ENCODE peak calls at places on chromosome 6, in nine cellular contexts. One of them, this sample, is unnamed.

GRCh38 chr6:47700051-47700450 is 1.7 kb downstream of the ADGRF4 start:
- DNase-seq in endothelial cell of umbilical vein: no peak
- DNase-seq in thoracic aorta: no peak
- DNase-seq in cardiac muscle cell: peak; percentile 81
- DNase-seq in spleen: no peak
- DNase-seq in IMR-90: peak; percentile 16
- DNase-seq in lower lobe of right lung: no peak
- DNase-seq in heart right ventricle: no peak
- DNase-seq in pancreas: no peak
- DNase-seq in this sample: no peak

GRCh38 chr6:24093381-24093780 is 32.6 kb upstream of the NRSN1 start:
- DNase-seq in cardiac muscle cell: no peak
- DNase-seq in endothelial cell of umbilical vein: no peak
- DNase-seq in thoracic aorta: no peak
- DNase-seq in heart right ventricle: no peak
- DNase-seq in spleen: no peak
- DNase-seq in lower lobe of right lung: no peak
- DNase-seq in IMR-90: no peak
- DNase-seq in pancreas: no peak
- DNase-seq in this sample: no peak

GRCh38 chr6:145887969-145888368 is 73.4 kb upstream of the FBXO30 start:
- DNase-seq in thoracic aorta: no peak
- DNase-seq in endothelial cell of umbilical vein: peak; percentile 70
- DNase-seq in pancreas: no peak
- DNase-seq in IMR-90: peak; percentile 42
- DNase-seq in spleen: no peak
- DNase-seq in heart right ventricle: peak; percentile 20
- DNase-seq in lower lobe of right lung: no peak
- DNase-seq in cardiac muscle cell: peak; percentile 36
- DNase-seq in this sample: no peak

GRCh38 chr6:28081486-28081751 is 1.1 kb downstream of the ZNF165 start:
- DNase-seq in cardiac muscle cell: no peak
- DNase-seq in heart right ventricle: no peak
- DNase-seq in lower lobe of right lung: no peak
- DNase-seq in thoracic aorta: no peak
- DNase-seq in pancreas: no peak
- DNase-seq in endothelial cell of umbilical vein: no peak
- DNase-seq in spleen: no peak
- DNase-seq in IMR-90: no peak
- DNase-seq in this sample: no peak

GRCh38 chr6:40848038-40848437 is 191.0 kb downstream of the UNC5CL start:
- DNase-seq in pancreas: no peak
- DNase-seq in IMR-90: peak; percentile 16
- DNase-seq in thoracic aorta: no peak
- DNase-seq in lower lobe of right lung: no peak
- DNase-seq in spleen: no peak
- DNase-seq in endothelial cell of umbilical vein: no peak
- DNase-seq in cardiac muscle cell: no peak
- DNase-seq in heart right ventricle: no peak
- DNase-seq in this sample: no peak

GRCh38 chr6:56802570-56802969 is 152.3 kb upstream of the BEND6 start:
- DNase-seq in cardiac muscle cell: peak; percentile 64
- DNase-seq in endothelial cell of umbilical vein: peak; percentile 91
- DNase-seq in heart right ventricle: no peak
- DNase-seq in pancreas: no peak
- DNase-seq in spleen: no peak
- DNase-seq in thoracic aorta: no peak
- DNase-seq in IMR-90: peak; percentile 69
- DNase-seq in lower lobe of right lung: no peak
- DNase-seq in this sample: no peak

GRCh38 chr6:130381012-130381411 is 15.2 kb downstream of the TMEM200A start:
- DNase-seq in spleen: no peak
- DNase-seq in lower lobe of right lung: no peak
- DNase-seq in thoracic aorta: no peak
- DNase-seq in heart right ventricle: no peak
- DNase-seq in pancreas: no peak
- DNase-seq in endothelial cell of umbilical vein: no peak
- DNase-seq in cardiac muscle cell: no peak
- DNase-seq in IMR-90: no peak
- DNase-seq in this sample: no peak

GRCh38 chr6:145699462-145699861 is 35.9 kb downstream of the EPM2A start:
- DNase-seq in IMR-90: peak; percentile 82
- DNase-seq in heart right ventricle: no peak
- DNase-seq in cardiac muscle cell: peak; percentile 69
- DNase-seq in lower lobe of right lung: no peak
- DNase-seq in endothelial cell of umbilical vein: peak; percentile 80
- DNase-seq in spleen: no peak
- DNase-seq in pancreas: no peak
- DNase-seq in thoracic aorta: no peak
- DNase-seq in this sample: no peak

GRCh38 chr6:4583026-4583425 is 193.2 kb upstream of the CDYL start:
- DNase-seq in heart right ventricle: no peak
- DNase-seq in thoracic aorta: no peak
- DNase-seq in cardiac muscle cell: no peak
- DNase-seq in IMR-90: no peak
- DNase-seq in spleen: no peak
- DNase-seq in pancreas: no peak
- DNase-seq in lower lobe of right lung: no peak
- DNase-seq in endothelial cell of umbilical vein: no peak
- DNase-seq in this sample: no peak

GRCh38 chr6:5697508-5697907 is 309.2 kb downstream of the NRN1 start:
- DNase-seq in lower lobe of right lung: no peak
- DNase-seq in endothelial cell of umbilical vein: no peak
- DNase-seq in pancreas: no peak
- DNase-seq in spleen: no peak
- DNase-seq in cardiac muscle cell: no peak
- DNase-seq in thoracic aorta: no peak
- DNase-seq in heart right ventricle: no peak
- DNase-seq in IMR-90: no peak
- DNase-seq in this sample: no peak

GRCh38 chr6:28940859-28941680 is 17.3 kb upstream of the TRIM27 start:
- DNase-seq in cardiac muscle cell: peak; percentile 89
- DNase-seq in thoracic aorta: peak; percentile 32
- DNase-seq in endothelial cell of umbilical vein: peak; percentile 96
- DNase-seq in lower lobe of right lung: peak; percentile 64
- DNase-seq in IMR-90: peak; percentile 88
- DNase-seq in pancreas: peak; percentile 58
- DNase-seq in spleen: no peak
- DNase-seq in heart right ventricle: peak; percentile 87
- DNase-seq in this sample: no peak

GRCh38 chr6:135358251-135358821 is 139.2 kb downstream of the AHI1 start:
- DNase-seq in spleen: no peak
- DNase-seq in cardiac muscle cell: peak; percentile 82
- DNase-seq in thoracic aorta: no peak
- DNase-seq in endothelial cell of umbilical vein: peak; percentile 46
- DNase-seq in pancreas: no peak
- DNase-seq in heart right ventricle: no peak
- DNase-seq in lower lobe of right lung: no peak
- DNase-seq in IMR-90: peak; percentile 97
- DNase-seq in this sample: no peak

GRCh38 chr6:23081701-23082100 is 512.3 kb downstream of the HDGFL1 start:
- DNase-seq in cardiac muscle cell: no peak
- DNase-seq in endothelial cell of umbilical vein: no peak
- DNase-seq in pancreas: no peak
- DNase-seq in lower lobe of right lung: no peak
- DNase-seq in thoracic aorta: no peak
- DNase-seq in spleen: no peak
- DNase-seq in IMR-90: no peak
- DNase-seq in heart right ventricle: no peak
- DNase-seq in this sample: no peak

GRCh38 chr6:28634758-28635546 is 109.3 kb downstream of the GPX5 start:
- DNase-seq in spleen: no peak
- DNase-seq in endothelial cell of umbilical vein: no peak
- DNase-seq in lower lobe of right lung: no peak
- DNase-seq in IMR-90: no peak
- DNase-seq in heart right ventricle: no peak
- DNase-seq in cardiac muscle cell: peak; percentile 46
- DNase-seq in thoracic aorta: no peak
- DNase-seq in pancreas: no peak
- DNase-seq in this sample: no peak

GRCh38 chr6:56043761-56044160 is 168.4 kb upstream of the BMP5 start:
- DNase-seq in heart right ventricle: no peak
- DNase-seq in lower lobe of right lung: no peak
- DNase-seq in thoracic aorta: no peak
- DNase-seq in cardiac muscle cell: no peak
- DNase-seq in IMR-90: no peak
- DNase-seq in pancreas: no peak
- DNase-seq in spleen: no peak
- DNase-seq in endothelial cell of umbilical vein: peak; percentile 75
- DNase-seq in this sample: no peak

GRCh38 chr6:104955927-104956662 is 812 bp upstream of the LIN28B start:
- DNase-seq in IMR-90: no peak
- DNase-seq in endothelial cell of umbilical vein: no peak
- DNase-seq in cardiac muscle cell: no peak
- DNase-seq in thoracic aorta: no peak
- DNase-seq in spleen: no peak
- DNase-seq in lower lobe of right lung: no peak
- DNase-seq in pancreas: no peak
- DNase-seq in heart right ventricle: no peak
- DNase-seq in this sample: no peak

GRCh38 chr6:53925891-53926290 is 131.1 kb downstream of the LRRC1 start:
- DNase-seq in heart right ventricle: no peak
- DNase-seq in spleen: no peak
- DNase-seq in lower lobe of right lung: no peak
- DNase-seq in cardiac muscle cell: no peak
- DNase-seq in IMR-90: no peak
- DNase-seq in thoracic aorta: no peak
- DNase-seq in pancreas: no peak
- DNase-seq in endothelial cell of umbilical vein: no peak
- DNase-seq in this sample: no peak

GRCh38 chr6:118594877-118595276 is 46.8 kb downstream of the PLN start:
- DNase-seq in heart right ventricle: no peak
- DNase-seq in cardiac muscle cell: no peak
- DNase-seq in IMR-90: no peak
- DNase-seq in lower lobe of right lung: no peak
- DNase-seq in endothelial cell of umbilical vein: no peak
- DNase-seq in spleen: no peak
- DNase-seq in thoracic aorta: no peak
- DNase-seq in pancreas: no peak
- DNase-seq in this sample: no peak

GRCh38 chr6:127952831-127953230 is 52.0 kb upstream of the THEMIS start:
- DNase-seq in lower lobe of right lung: no peak
- DNase-seq in heart right ventricle: no peak
- DNase-seq in thoracic aorta: no peak
- DNase-seq in spleen: no peak
- DNase-seq in endothelial cell of umbilical vein: no peak
- DNase-seq in IMR-90: no peak
- DNase-seq in pancreas: no peak
- DNase-seq in cardiac muscle cell: no peak
- DNase-seq in this sample: no peak

DNA sequence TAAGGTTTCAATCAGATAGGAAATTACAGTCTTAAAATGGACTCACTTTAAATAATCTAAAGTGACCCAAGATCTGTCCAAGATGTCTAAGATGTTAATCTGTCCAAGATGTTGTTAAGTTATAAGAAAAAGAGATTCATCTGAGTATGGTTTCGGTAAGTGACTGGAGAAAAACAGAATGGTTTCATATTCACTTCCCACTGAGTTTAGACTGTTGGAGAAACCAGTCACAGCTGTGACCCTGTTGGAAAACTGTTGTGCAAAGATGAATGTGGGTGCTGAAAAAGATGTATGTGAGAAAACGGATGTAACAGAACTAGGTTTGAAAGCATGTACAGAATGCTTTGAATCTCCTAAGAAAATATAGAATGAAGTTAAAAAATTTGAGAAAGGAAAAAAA is 325.9 kb downstream of the COL12A1 start:
- DNase-seq in pancreas: no peak
- DNase-seq in IMR-90: peak; percentile 22
- DNase-seq in spleen: no peak
- DNase-seq in heart right ventricle: no peak
- DNase-seq in cardiac muscle cell: no peak
- DNase-seq in endothelial cell of umbilical vein: no peak
- DNase-seq in thoracic aorta: no peak
- DNase-seq in lower lobe of right lung: no peak
- DNase-seq in this sample: no peak
- TF ChIP-seq CTCF in pancreas: no peak
- TF ChIP-seq CTCF in IMR-90: no peak
- TF ChIP-seq CTCF in spleen: no peak
- TF ChIP-seq CTCF in heart right ventricle: no peak
- TF ChIP-seq CTCF in cardiac muscle cell: no peak
- TF ChIP-seq CTCF in endothelial cell of umbilical vein: no peak
- TF ChIP-seq CTCF in thoracic aorta: no peak
- TF ChIP-seq CTCF in lower lobe of right lung: no peak
- TF ChIP-seq CTCF in this sample: no peak

GRCh38 chr6:11650711-11651110 is 113.2 kb downstream of the TMEM170B start:
- DNase-seq in pancreas: no peak
- DNase-seq in lower lobe of right lung: no peak
- DNase-seq in heart right ventricle: no peak
- DNase-seq in endothelial cell of umbilical vein: no peak
- DNase-seq in IMR-90: no peak
- DNase-seq in spleen: no peak
- DNase-seq in thoracic aorta: no peak
- DNase-seq in cardiac muscle cell: peak; percentile 19
- DNase-seq in this sample: no peak
- H3K27ac ChIP-seq in pancreas: no peak overlapping the region
- H3K27ac ChIP-seq in lower lobe of right lung: peak overlapping the region; percentile 52
- H3K27ac ChIP-seq in heart right ventricle: peak overlapping the region; percentile 76
- H3K27ac ChIP-seq in endothelial cell of umbilical vein: peak overlapping the region; percentile 99
- H3K27ac ChIP-seq in IMR-90: peak overlapping the region; percentile 79
- H3K27ac ChIP-seq in spleen: peak overlapping the region; percentile 62
- H3K27ac ChIP-seq in thoracic aorta: no peak overlapping the region
- H3K27ac ChIP-seq in cardiac muscle cell: peak overlapping the region; percentile 41
- H3K27ac ChIP-seq in this sample: no peak overlapping the region

GRCh38 chr6:31889331-31889972 is 8.0 kb downstream of the EHMT2 start:
- DNase-seq in endothelial cell of umbilical vein: no peak
- DNase-seq in pancreas: no peak
- DNase-seq in spleen: no peak
- DNase-seq in thoracic aorta: no peak
- DNase-seq in IMR-90: no peak
- DNase-seq in heart right ventricle: no peak
- DNase-seq in lower lobe of right lung: no peak
- DNase-seq in cardiac muscle cell: no peak
- DNase-seq in this sample: no peak
- H3K4me1 ChIP-seq in endothelial cell of umbilical vein: no peaks in the 10 kb centered on the region
- H3K4me1 ChIP-seq in pancreas: no peaks in the 10 kb centered on the region
- H3K4me1 ChIP-seq in spleen: peaks cover 8% of the 10 kb centered on the region
- H3K4me1 ChIP-seq in thoracic aorta: no peaks in the 10 kb centered on the region
- H3K4me1 ChIP-seq in IMR-90: no peaks in the 10 kb centered on the region
- H3K4me1 ChIP-seq in heart right ventricle: no peaks in the 10 kb centered on the region
- H3K4me1 ChIP-seq in lower lobe of right lung: no peaks in the 10 kb centered on the region
- H3K4me1 ChIP-seq in cardiac muscle cell: no peaks in the 10 kb centered on the region
- H3K4me1 ChIP-seq in this sample: no peaks in the 10 kb centered on the region

DNA sequence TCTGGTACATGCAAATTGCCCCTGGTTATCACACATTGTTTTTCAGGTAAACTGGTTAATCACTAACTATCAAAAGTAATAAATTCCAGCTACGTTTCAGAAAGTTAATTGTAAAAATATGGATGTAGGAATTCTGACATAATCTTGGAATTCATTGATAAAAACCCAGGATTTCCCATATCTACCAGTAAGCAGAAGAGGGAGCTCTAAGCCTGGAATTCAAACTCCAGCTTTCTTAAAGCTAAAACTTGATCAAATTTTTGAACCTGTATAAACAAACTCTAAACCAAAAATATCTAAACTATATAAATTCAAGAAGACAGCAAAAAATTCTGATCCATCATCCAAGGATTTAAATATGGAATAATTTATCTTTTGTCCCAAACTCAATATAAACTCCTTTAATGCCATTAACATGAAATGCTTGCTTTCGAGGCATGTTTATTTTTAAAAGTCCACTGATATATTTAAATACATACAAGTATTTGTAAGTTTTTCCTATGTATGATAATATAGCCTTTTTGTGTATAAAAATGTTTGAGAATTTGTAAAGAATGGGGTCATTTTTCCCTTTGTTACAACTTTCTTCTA is 91.5 kb upstream of the RNF217 start:
- DNase-seq in spleen: no peak
- DNase-seq in lower lobe of right lung: no peak
- DNase-seq in pancreas: no peak
- DNase-seq in thoracic aorta: no peak
- DNase-seq in IMR-90: peak; percentile 64
- DNase-seq in heart right ventricle: no peak
- DNase-seq in cardiac muscle cell: peak; percentile 61
- DNase-seq in endothelial cell of umbilical vein: peak; percentile 46
- DNase-seq in this sample: no peak
- TF ChIP-seq CTCF in spleen: no peak
- TF ChIP-seq CTCF in lower lobe of right lung: peak; percentile 67
- TF ChIP-seq CTCF in pancreas: peak; percentile 25
- TF ChIP-seq CTCF in thoracic aorta: peak; percentile 61
- TF ChIP-seq CTCF in IMR-90: peak; percentile 83
- TF ChIP-seq CTCF in heart right ventricle: peak; percentile 44
- TF ChIP-seq CTCF in cardiac muscle cell: peak; percentile 54
- TF ChIP-seq CTCF in endothelial cell of umbilical vein: peak; percentile 31
- TF ChIP-seq CTCF in this sample: peak; percentile 67

This sample was measured in kidney.